ENCODE peak calls at places on chromosomes 5 and 9, in eight cellular contexts. One of them, this sample, is unnamed.

GRCh38 chr9:129832957-129833356 is 2.1 kb downstream of the C9orf78 start:
- DNase-seq in stromal cell of bone marrow: no peak
- DNase-seq in GM12865: no peak
- DNase-seq in right lobe of liver: no peak
- DNase-seq in AML-193: no peak
- DNase-seq in fibroblast of mammary gland: peak
- DNase-seq in NCI-H1417: no peak
- DNase-seq in naive thymus-derived CD4-positive, alpha-beta T cell: no peak
- DNase-seq in this sample: no peak

GRCh38 chr5:191036-191948 is at the start of gene LRRC14B:
- DNase-seq in stromal cell of bone marrow: no peak
- DNase-seq in GM12865: peak
- DNase-seq in right lobe of liver: peak
- DNase-seq in AML-193: no peak
- DNase-seq in fibroblast of mammary gland: no peak
- DNase-seq in NCI-H1417: peak
- DNase-seq in naive thymus-derived CD4-positive, alpha-beta T cell: peak
- DNase-seq in this sample: no peak

GRCh38 chr5:153711755-153712154 is 221.3 kb downstream of the GRIA1 start:
- DNase-seq in stromal cell of bone marrow: no peak
- DNase-seq in GM12865: no peak
- DNase-seq in right lobe of liver: no peak
- DNase-seq in AML-193: no peak
- DNase-seq in fibroblast of mammary gland: peak
- DNase-seq in NCI-H1417: no peak
- DNase-seq in naive thymus-derived CD4-positive, alpha-beta T cell: no peak
- DNase-seq in this sample: no peak

GRCh38 chr5:139566611-139567010 is 5.5 kb downstream of the UBE2D2 start:
- DNase-seq in stromal cell of bone marrow: peak
- DNase-seq in GM12865: no peak
- DNase-seq in right lobe of liver: no peak
- DNase-seq in AML-193: peak
- DNase-seq in fibroblast of mammary gland: peak
- DNase-seq in NCI-H1417: no peak
- DNase-seq in naive thymus-derived CD4-positive, alpha-beta T cell: no peak
- DNase-seq in this sample: no peak

GRCh38 chr9:128249558-128249913 is 26.3 kb downstream of the GOLGA2 start:
- DNase-seq in stromal cell of bone marrow: no peak
- DNase-seq in GM12865: no peak
- DNase-seq in right lobe of liver: no peak
- DNase-seq in AML-193: no peak
- DNase-seq in fibroblast of mammary gland: no peak
- DNase-seq in NCI-H1417: no peak
- DNase-seq in naive thymus-derived CD4-positive, alpha-beta T cell: no peak
- DNase-seq in this sample: no peak

GRCh38 chr5:63011158-63011557 is 432.5 kb downstream of the LRRC70 start:
- DNase-seq in stromal cell of bone marrow: no peak
- DNase-seq in GM12865: no peak
- DNase-seq in right lobe of liver: no peak
- DNase-seq in AML-193: no peak
- DNase-seq in fibroblast of mammary gland: no peak
- DNase-seq in NCI-H1417: no peak
- DNase-seq in naive thymus-derived CD4-positive, alpha-beta T cell: no peak
- DNase-seq in this sample: no peak

GRCh38 chr9:69047331-69047730 is 11.8 kb downstream of the FXN start:
- DNase-seq in stromal cell of bone marrow: no peak
- DNase-seq in GM12865: no peak
- DNase-seq in right lobe of liver: no peak
- DNase-seq in AML-193: no peak
- DNase-seq in fibroblast of mammary gland: no peak
- DNase-seq in NCI-H1417: no peak
- DNase-seq in naive thymus-derived CD4-positive, alpha-beta T cell: no peak
- DNase-seq in this sample: no peak

GRCh38 chr5:1515921-1516571 is 7.7 kb downstream of the LPCAT1 start:
- DNase-seq in stromal cell of bone marrow: no peak
- DNase-seq in GM12865: no peak
- DNase-seq in right lobe of liver: peak
- DNase-seq in AML-193: no peak
- DNase-seq in fibroblast of mammary gland: peak
- DNase-seq in NCI-H1417: no peak
- DNase-seq in naive thymus-derived CD4-positive, alpha-beta T cell: no peak
- DNase-seq in this sample: no peak

GRCh38 chr9:130189840-130190239 is 17.6 kb downstream of the NCS1 start:
- DNase-seq in stromal cell of bone marrow: peak
- DNase-seq in GM12865: no peak
- DNase-seq in right lobe of liver: no peak
- DNase-seq in AML-193: no peak
- DNase-seq in fibroblast of mammary gland: peak
- DNase-seq in NCI-H1417: no peak
- DNase-seq in naive thymus-derived CD4-positive, alpha-beta T cell: no peak
- DNase-seq in this sample: no peak

GRCh38 chr5:159463590-159464321 is 133.5 kb upstream of the IL12B start:
- DNase-seq in stromal cell of bone marrow: no peak
- DNase-seq in GM12865: no peak
- DNase-seq in right lobe of liver: no peak
- DNase-seq in AML-193: no peak
- DNase-seq in fibroblast of mammary gland: no peak
- DNase-seq in NCI-H1417: peak
- DNase-seq in naive thymus-derived CD4-positive, alpha-beta T cell: no peak
- DNase-seq in this sample: no peak

This sample was measured in stimulated activated naive B cell treated with anti-CD40 and anti-IgM and Interleukin-4, amounts not matched to agents 10 μg/mL and 1 μg/mL and 100 μg/mL, for 72 hours.